ENCODE peak calls at places on chromosomes 7 and 10, in four cellular contexts. Z is cardiac fibroblast, J is lung, O is HCT116. X is an unnamed sample.

GRCh38 chr7:36747969-36748574 is 23.8 kb upstream of the AOAH start:
- DNase-seq in Z (no peak), O (no peak), J (no peak), X (no peak)

GRCh38 chr7:107463139-107464078 is 6.4 kb upstream of the GPR22 start:
- DNase-seq in Z (peak; percentile 83), J (peak; percentile 31), O (peak; percentile 21), X (peak; percentile 85)

GRCh38 chr10:100043344-100043743 is 33.6 kb upstream of the DNMBP start:
- DNase-seq in J (no peak), Z (no peak), O (peak; percentile 66), X (no peak)

GRCh38 chr10:14953452-14954000 is 370 bp downstream of the DCLRE1C start:
- DNase-seq in O (peak; percentile 22), J (peak; percentile 45), Z (peak; percentile 64), X (peak; percentile 76)

GRCh38 chr10:48694371-48695030 is 9.8 kb downstream of the WDFY4 start:
- DNase-seq in O (no peak), J (no peak), Z (no peak), X (no peak)

GRCh38 chr10:89470628-89471027 is 56.3 kb downstream of the IFIT5 start:
- DNase-seq in J (no peak), O (no peak), Z (no peak), X (no peak)

GRCh38 chr7:95950698-95951097 is 178.3 kb downstream of the DYNC1I1 start:
- DNase-seq in O (no peak), Z (no peak), J (no peak), X (peak; percentile 63)

GRCh38 chr10:79044846-79045245 is 23.9 kb upstream of the ZMIZ1 start:
- DNase-seq in Z (no peak), O (no peak), J (no peak), X (no peak)

GRCh38 chr10:29245476-29245875 is 43.4 kb upstream of the LYZL1 start:
- DNase-seq in J (no peak), Z (no peak), O (no peak), X (no peak)

GRCh38 chr10:29585488-29585976 is 49.2 kb downstream of the SVIL start:
- DNase-seq in Z (peak; percentile 19), O (no peak), J (peak; percentile 6), X (no peak)

GRCh38 chr10:119162121-119162520 is 3.4 kb downstream of the SFXN4 start:
- DNase-seq in O (no peak), J (no peak), Z (no peak), X (no peak)

GRCh38 chr7:17681965-17682364 is 258.3 kb downstream of the SNX13 start:
- DNase-seq in Z (peak; percentile 42), O (no peak), J (no peak), X (peak; percentile 66)

GRCh38 chr7:47435889-47436312 is 146.0 kb downstream of the TNS3 start:
- DNase-seq in J (peak; percentile 53), O (peak; percentile 70), Z (peak; percentile 88), X (peak; percentile 85)

GRCh38 chr10:91298224-91298862 is 77.9 kb downstream of the PCGF5 start:
- DNase-seq in J (peak; percentile 77), Z (peak; percentile 82), O (peak; percentile 56), X (peak; percentile 76)

GRCh38 chr10:115092555-115093285 is 445 bp upstream of the ATRNL1 start:
- DNase-seq in J (no peak), Z (peak; percentile 48), O (no peak), X (peak; percentile 14)

GRCh38 chr7:20596653-20597052 is 18.8 kb upstream of the ABCB5 start:
- DNase-seq in O (no peak), J (no peak), Z (peak; percentile 23), X (peak; percentile 91)

GRCh38 chr7:134730359-134730758 is 49.1 kb upstream of the CALD1 start:
- DNase-seq in J (no peak), O (no peak), Z (peak; percentile 65), X (peak; percentile 50)

GRCh38 chr10:112755446-112756117 is 194.5 kb upstream of the TCF7L2 start:
- DNase-seq in O (no peak), Z (peak; percentile 22), J (no peak), X (no peak)

GRCh38 chr10:104925232-104925851 is 284.3 kb downstream of the SORCS3 start:
- DNase-seq in Z (peak; percentile 8), J (peak; percentile 35), O (peak; percentile 66), X (peak; percentile 45)

GRCh38 chr7:40717242-40717641 is 582.4 kb downstream of the SUGCT start:
- DNase-seq in O (peak; percentile 81), J (peak; percentile 33), Z (peak; percentile 92), X (peak; percentile 94)

GRCh38 chr10:25257646-25258045 is 82.8 kb downstream of the GPR158 start:
- DNase-seq in O (no peak), Z (no peak), J (no peak), X (no peak)

DNA sequence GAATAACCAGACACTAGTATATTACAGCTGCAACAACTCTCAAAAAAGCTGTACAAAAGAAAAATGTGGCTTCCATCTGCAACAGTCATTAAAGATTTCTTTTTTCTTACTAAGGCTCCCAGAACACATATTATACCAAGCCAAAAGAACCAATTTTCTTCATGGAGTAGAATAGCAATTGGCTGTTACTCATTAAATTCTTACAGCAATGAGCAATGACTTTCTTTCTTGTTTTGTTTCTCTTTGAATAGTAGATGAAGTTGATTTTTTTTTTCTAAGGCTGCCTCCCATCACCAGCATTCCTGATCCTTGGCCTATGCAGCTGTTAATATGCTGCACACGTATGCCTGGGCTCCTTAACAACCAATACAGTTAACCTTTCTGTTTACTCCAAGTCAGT is 36.6 kb upstream of the SPOCK2 start:
- DNase-seq in O (no peak), J (no peak), Z (peak; percentile 44), X (peak; percentile 48)
- H3K4me3 ChIP-seq in O (no peak overlapping the region), J (no peak overlapping the region), Z (no peak overlapping the region), X (no peak overlapping the region)

DNA sequence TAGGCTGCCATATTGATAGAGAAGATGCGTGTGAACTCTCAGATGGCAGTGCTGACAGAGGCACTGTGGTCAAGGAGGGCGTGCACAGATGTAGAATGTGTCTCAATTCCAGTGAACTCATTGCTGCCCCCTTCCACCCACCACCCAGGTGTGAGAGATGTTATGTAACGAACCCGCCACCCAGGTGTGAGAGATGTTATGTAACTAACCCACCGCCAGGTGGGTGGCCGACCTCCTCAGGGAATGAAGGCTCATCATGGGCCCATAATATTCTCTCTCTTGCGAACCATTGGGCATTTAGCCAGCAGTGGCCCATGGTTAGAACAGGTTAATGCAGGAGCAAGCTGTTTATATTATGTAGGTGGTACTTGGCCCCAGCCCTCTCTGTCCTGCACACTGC is 140.4 kb upstream of the MTPN start:
- DNase-seq in Z (no peak), O (no peak), J (no peak), X (no peak)
- TF ChIP-seq CTCF in Z (no peak), O (no peak), J (no peak), X (no peak)

GRCh38 chr7:143518941-143519340 is 41.3 kb downstream of the TAS2R41 start:
- DNase-seq in J (no peak), Z (no peak), O (no peak), X (no peak)
- H3K4me3 ChIP-seq in J (no peak overlapping the region), Z (no peak overlapping the region), O (no peak overlapping the region), X (no peak overlapping the region)

DNA sequence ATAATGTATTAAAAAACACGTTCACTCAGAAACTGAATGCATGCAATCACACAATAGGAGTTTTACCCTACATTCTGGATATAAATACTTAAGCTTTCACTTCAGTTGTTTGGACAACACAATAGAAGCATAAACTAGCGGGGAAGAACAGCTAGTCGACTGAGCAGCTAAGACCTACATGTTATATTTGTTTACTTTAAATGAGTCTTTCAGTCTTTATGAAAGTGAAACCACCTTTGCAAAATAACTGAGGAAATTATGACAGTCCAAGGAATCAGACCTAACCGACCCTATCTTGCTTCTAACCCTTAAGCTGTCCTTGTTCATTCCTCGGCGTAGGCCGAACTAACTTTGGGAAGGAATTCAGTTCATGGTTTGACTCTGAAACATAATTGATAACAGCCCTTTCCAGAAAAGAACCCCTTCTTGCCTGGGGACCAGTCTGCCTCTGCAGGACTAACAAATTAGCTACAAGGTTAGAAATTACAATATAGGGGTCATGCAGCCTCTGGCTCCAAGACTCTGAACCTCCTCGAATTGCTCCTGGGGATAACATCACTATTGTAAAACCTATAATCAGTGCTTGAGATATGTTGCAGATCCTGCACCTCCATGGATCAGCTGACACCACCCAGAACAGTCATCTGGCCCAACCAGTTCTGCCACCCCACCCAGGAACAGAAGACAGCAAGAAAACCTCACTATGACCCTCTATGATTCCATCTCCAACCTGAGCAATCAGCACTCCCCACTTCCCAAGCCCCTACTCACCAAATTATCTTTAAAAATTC is 185.1 kb upstream of the KLF6 start:
- DNase-seq in Z (no peak), J (no peak), O (no peak), X (no peak)
- TF ChIP-seq CTCF in Z (no peak), J (no peak), O (no peak), X (no peak)

GRCh38 chr7:16638282-16639265 is 7.0 kb downstream of the ANKMY2 start:
- DNase-seq in J (no peak), O (no peak), Z (no peak), X (no peak)

GRCh38 chr7:16636533-16637173 is 8.9 kb downstream of the ANKMY2 start:
- DNase-seq in Z (no peak), J (no peak), O (no peak), X (peak; percentile 81)

GRCh38 chr7:16630654-16631053 is 14.9 kb downstream of the ANKMY2 start:
- DNase-seq in Z (no peak), O (no peak), J (no peak), X (no peak)

GRCh38 chr7:16637279-16637795 is 8.2 kb downstream of the ANKMY2 start:
- DNase-seq in Z (no peak), O (no peak), J (no peak), X (peak; percentile 56)

GRCh38 chr7:16634292-16634738 is 11.2 kb downstream of the ANKMY2 start:
- DNase-seq in Z (peak; percentile 56), J (no peak), O (no peak), X (peak; percentile 66)
- H3K4me3 ChIP-seq in Z (no peak overlapping the region), J (no peak overlapping the region), O (no peak overlapping the region), X (no peak overlapping the region)

X was measured in fibroblast of mammary gland.